ENCODE peak calls at places on chromosomes 1 and 21, in ten cellular contexts. O is ELF-1; Z is dorsolateral prefrontal cortex; I is NCI-H2081; Y is stromal cell of bone marrow; U is activated CD4-positive, alpha-beta T cell treated with anti-CD3 and anti-CD28 coated beads for 24 hours; A is AG09319; B is DMS53; H is effector CD4-positive, alpha-beta T cell; J is activated naive CD8-positive, alpha-beta T cell treated with anti-CD3 and anti-CD28 coated beads, Interleukin-2, amount 50 U/mL, for 24 hours. N is an unnamed sample.

GRCh38 chr1:228021526-228022030 is 14.8 kb downstream of the WNT3A start:
- DNase-seq in I (no peak), Z (peak), U (no peak), H (no peak), O (no peak), J (no peak), A (no peak), Y (no peak), B (peak), N (no peak)

GRCh38 chr1:8962812-8963669 is 17.4 kb downstream of the CA6 start:
- DNase-seq in O (peak), H (no peak), J (peak), Z (no peak), I (no peak), Y (no peak), B (peak), A (no peak), U (no peak), N (no peak)

GRCh38 chr1:150567341-150567716 is 12.1 kb downstream of the MCL1 start:
- DNase-seq in A (no peak), O (no peak), J (peak), B (peak), H (no peak), Z (no peak), Y (no peak), I (no peak), U (no peak), N (peak)

GRCh38 chr1:203519053-203519770 is 25.3 kb downstream of the OPTC start:
- DNase-seq in J (no peak), Z (no peak), A (no peak), U (no peak), Y (no peak), B (peak), I (no peak), H (no peak), O (peak), N (no peak)

GRCh38 chr1:169793730-169794129 is 977 bp downstream of the METTL18 start:
- DNase-seq in U (no peak), Z (no peak), H (no peak), J (no peak), B (no peak), I (no peak), O (no peak), Y (no peak), A (no peak), N (no peak)

GRCh38 chr1:154729598-154729997 is 121.6 kb upstream of the ADAR start:
- DNase-seq in O (no peak), U (no peak), I (no peak), H (no peak), Y (no peak), A (no peak), B (no peak), J (no peak), Z (no peak), N (no peak)

GRCh38 chr1:93029317-93029716 is 49.8 kb upstream of the MTF2 start:
- DNase-seq in B (no peak), Y (no peak), U (no peak), A (no peak), H (no peak), J (no peak), I (no peak), Z (no peak), O (no peak), N (peak)

GRCh38 chr1:39410915-39411436 is 80.5 kb upstream of the BMP8A start:
- DNase-seq in B (peak), A (peak), U (peak), Y (peak), I (peak), Z (peak), H (peak), J (peak), O (peak), N (no peak)

GRCh38 chr1:211677659-211678058 is 2.2 kb upstream of the NEK2 start:
- DNase-seq in Y (no peak), B (no peak), U (no peak), I (no peak), Z (no peak), O (no peak), H (no peak), J (no peak), A (no peak), N (no peak)

GRCh38 chr1:107326823-107327445 is 186.1 kb downstream of the NTNG1 start:
- DNase-seq in J (no peak), I (no peak), U (no peak), H (no peak), Y (no peak), A (no peak), B (no peak), Z (no peak), O (no peak), N (no peak)

GRCh38 chr21:30426732-30427131 is 1.0 kb upstream of the KRTAP13-3 start:
- DNase-seq in H (no peak), U (no peak), Y (no peak), Z (no peak), B (no peak), I (no peak), A (no peak), O (no peak), J (no peak), N (no peak)

N was measured in activated T-helper 1 cell treated with anti-CD3 and anti-CD28 coated beads, Interleukin-12 subunit alpha, Interleukin-12 subunit beta, Interleukin-2, Interleukin-4 antibody, amounts not matched to agents 30 ng/mL and 10 ng/mL and 1 ng/mL, durations not matched to agents 14 hours and 24 hours and 36 hours.